ENCODE peak calls at places on chromosomes 5 and 9, in nine cellular contexts. X is foreskin fibroblast; N is brain microvascular endothelial cell; A is HFFc6; J is CD4-positive, alpha-beta T cell; Y is stimulated activated CD4-positive, alpha-beta T cell treated with anti-CD3 and anti-CD28 coated beads, Interleukin-1b, Interleukin-23, amount 100 ng/mL, for 24 hours; G is NCI-H460; M is EH; H is HFF-Myc. S is an unnamed sample.

GRCh38 chr9:7479300-7479699 is 320.3 kb downstream of the DMAC1 start:
- DNase-seq in X (no peak), N (no peak), A (no peak), J (no peak), Y (no peak), G (no peak), M (peak; percentile 1), H (no peak), S (no peak)

GRCh38 chr5:68215888-68216736 is 556 bp downstream of the PIK3R1 start:
- DNase-seq in X (no peak), N (no peak), A (no peak), J (peak; percentile 66), Y (peak; percentile 31), G (no peak), M (no peak), H (no peak), S (no peak)

GRCh38 chr9:35718726-35719511 is 13.1 kb downstream of the TLN1 start:
- DNase-seq in X (no peak), N (no peak), A (no peak), J (no peak), Y (no peak), G (no peak), M (no peak), H (no peak), S (no peak)

GRCh38 chr5:172710695-172711094 is 60.3 kb downstream of the DUSP1 start:
- DNase-seq in X (no peak), N (no peak), A (no peak), J (no peak), Y (no peak), G (no peak), M (no peak), H (no peak), S (no peak)

GRCh38 chr9:88819471-88819870 is 171.8 kb upstream of the S1PR3 start:
- DNase-seq in X (no peak), N (no peak), A (no peak), J (no peak), Y (no peak), G (no peak), M (no peak), H (no peak), S (no peak)

GRCh38 chr9:126637002-126637849 is 23.5 kb downstream of the LMX1B start:
- DNase-seq in X (no peak), N (no peak), A (no peak), J (no peak), Y (no peak), G (no peak), M (no peak), H (no peak), S (no peak)

GRCh38 chr9:93041108-93041802 is 17.2 kb upstream of the SUSD3 start:
- DNase-seq in X (no peak), N (no peak), A (no peak), J (no peak), Y (no peak), G (no peak), M (no peak), H (no peak), S (no peak)

GRCh38 chr5:53361708-53362107 is 118.7 kb upstream of the FST start:
- DNase-seq in X (no peak), N (no peak), A (no peak), J (no peak), Y (no peak), G (no peak), M (no peak), H (no peak), S (no peak)

GRCh38 chr9:109967651-109968331 is 187.8 kb downstream of the PALM2AKAP2 start:
- DNase-seq in X (no peak), N (no peak), A (no peak), J (no peak), Y (no peak), G (no peak), M (no peak), H (no peak), S (no peak)

GRCh38 chr5:134603059-134603458 is 29.6 kb downstream of the SAR1B start:
- DNase-seq in X (peak; percentile 29), N (no peak), A (peak; percentile 37), J (no peak), Y (no peak), G (no peak), M (peak; percentile 76), H (no peak), S (no peak)

GRCh38 chr5:132394681-132395259 is 25.3 kb downstream of the SLC22A5 start:
- DNase-seq in X (no peak), N (no peak), A (no peak), J (no peak), Y (no peak), G (no peak), M (no peak), H (no peak), S (no peak)